ENCODE peak calls at places on chromosomes 13 and 19, in five cellular contexts. One of them, this sample, is unnamed.

GRCh38 chr19:35112995-35113693 is 2.5 kb upstream of the FXYD3 start:
- DNase-seq in stimulated activated effector memory CD8-positive, alpha-beta T cell treated with anti-CD3 and anti-CD28 coated beads, Interleukin-12 subunit alpha, Interleukin-12 subunit beta, amount 100 ng/mL, for 72 hours: no peak
- DNase-seq in psoas muscle: no peak
- DNase-seq in RCC 7860: no peak
- DNase-seq in CD4-positive, alpha-beta T cell: no peak
- DNase-seq in this sample: no peak

GRCh38 chr19:3142292-3142670 is 6.4 kb downstream of the GNA15 start:
- DNase-seq in CD4-positive, alpha-beta T cell: no peak
- DNase-seq in stimulated activated effector memory CD8-positive, alpha-beta T cell treated with anti-CD3 and anti-CD28 coated beads, Interleukin-12 subunit alpha, Interleukin-12 subunit beta, amount 100 ng/mL, for 72 hours: no peak
- DNase-seq in psoas muscle: no peak
- DNase-seq in RCC 7860: peak
- DNase-seq in this sample: no peak

GRCh38 chr19:57648336-57649003 is 15.5 kb downstream of the ZNF211 start:
- DNase-seq in CD4-positive, alpha-beta T cell: no peak
- DNase-seq in psoas muscle: no peak
- DNase-seq in stimulated activated effector memory CD8-positive, alpha-beta T cell treated with anti-CD3 and anti-CD28 coated beads, Interleukin-12 subunit alpha, Interleukin-12 subunit beta, amount 100 ng/mL, for 72 hours: no peak
- DNase-seq in RCC 7860: no peak
- DNase-seq in this sample: no peak

GRCh38 chr19:45098521-45099464 is 5.8 kb downstream of the PPP1R37 start:
- DNase-seq in RCC 7860: no peak
- DNase-seq in stimulated activated effector memory CD8-positive, alpha-beta T cell treated with anti-CD3 and anti-CD28 coated beads, Interleukin-12 subunit alpha, Interleukin-12 subunit beta, amount 100 ng/mL, for 72 hours: no peak
- DNase-seq in psoas muscle: peak
- DNase-seq in CD4-positive, alpha-beta T cell: no peak
- DNase-seq in this sample: no peak

GRCh38 chr13:33859691-33860303 is 41.8 kb downstream of the RFC3 start:
- DNase-seq in CD4-positive, alpha-beta T cell: no peak
- DNase-seq in RCC 7860: no peak
- DNase-seq in stimulated activated effector memory CD8-positive, alpha-beta T cell treated with anti-CD3 and anti-CD28 coated beads, Interleukin-12 subunit alpha, Interleukin-12 subunit beta, amount 100 ng/mL, for 72 hours: no peak
- DNase-seq in psoas muscle: no peak
- DNase-seq in this sample: no peak

GRCh38 chr13:47549219-47549752 is 451.8 kb downstream of the SUCLA2 start:
- DNase-seq in CD4-positive, alpha-beta T cell: no peak
- DNase-seq in psoas muscle: no peak
- DNase-seq in RCC 7860: no peak
- DNase-seq in stimulated activated effector memory CD8-positive, alpha-beta T cell treated with anti-CD3 and anti-CD28 coated beads, Interleukin-12 subunit alpha, Interleukin-12 subunit beta, amount 100 ng/mL, for 72 hours: no peak
- DNase-seq in this sample: no peak

GRCh38 chr13:95982144-95982543 is 71.1 kb downstream of the UGGT2 start:
- DNase-seq in RCC 7860: no peak
- DNase-seq in CD4-positive, alpha-beta T cell: no peak
- DNase-seq in psoas muscle: no peak
- DNase-seq in stimulated activated effector memory CD8-positive, alpha-beta T cell treated with anti-CD3 and anti-CD28 coated beads, Interleukin-12 subunit alpha, Interleukin-12 subunit beta, amount 100 ng/mL, for 72 hours: no peak
- DNase-seq in this sample: no peak

GRCh38 chr13:112933649-112934048 is 35.4 kb upstream of the MCF2L start:
- DNase-seq in psoas muscle: no peak
- DNase-seq in stimulated activated effector memory CD8-positive, alpha-beta T cell treated with anti-CD3 and anti-CD28 coated beads, Interleukin-12 subunit alpha, Interleukin-12 subunit beta, amount 100 ng/mL, for 72 hours: no peak
- DNase-seq in CD4-positive, alpha-beta T cell: no peak
- DNase-seq in RCC 7860: no peak
- DNase-seq in this sample: no peak

GRCh38 chr19:51602189-51602854 is 27.9 kb downstream of the SIGLEC5 start:
- DNase-seq in CD4-positive, alpha-beta T cell: no peak
- DNase-seq in RCC 7860: no peak
- DNase-seq in psoas muscle: no peak
- DNase-seq in stimulated activated effector memory CD8-positive, alpha-beta T cell treated with anti-CD3 and anti-CD28 coated beads, Interleukin-12 subunit alpha, Interleukin-12 subunit beta, amount 100 ng/mL, for 72 hours: no peak
- DNase-seq in this sample: no peak

GRCh38 chr13:25490236-25490635 is 118.5 kb downstream of the ATP8A2 start:
- DNase-seq in psoas muscle: no peak
- DNase-seq in RCC 7860: no peak
- DNase-seq in stimulated activated effector memory CD8-positive, alpha-beta T cell treated with anti-CD3 and anti-CD28 coated beads, Interleukin-12 subunit alpha, Interleukin-12 subunit beta, amount 100 ng/mL, for 72 hours: no peak
- DNase-seq in CD4-positive, alpha-beta T cell: no peak
- DNase-seq in this sample: no peak

GRCh38 chr19:33678796-33679195 is 57.0 kb downstream of the CHST8 start:
- DNase-seq in stimulated activated effector memory CD8-positive, alpha-beta T cell treated with anti-CD3 and anti-CD28 coated beads, Interleukin-12 subunit alpha, Interleukin-12 subunit beta, amount 100 ng/mL, for 72 hours: no peak
- DNase-seq in RCC 7860: no peak
- DNase-seq in psoas muscle: no peak
- DNase-seq in CD4-positive, alpha-beta T cell: no peak
- DNase-seq in this sample: no peak

GRCh38 chr19:32902448-32902847 is 32.9 kb upstream of the SLC7A9 start:
- DNase-seq in CD4-positive, alpha-beta T cell: no peak
- DNase-seq in stimulated activated effector memory CD8-positive, alpha-beta T cell treated with anti-CD3 and anti-CD28 coated beads, Interleukin-12 subunit alpha, Interleukin-12 subunit beta, amount 100 ng/mL, for 72 hours: no peak
- DNase-seq in psoas muscle: no peak
- DNase-seq in RCC 7860: no peak
- DNase-seq in this sample: no peak

GRCh38 chr19:14676762-14677161 is 2.1 kb upstream of the ADGRE3 start:
- DNase-seq in stimulated activated effector memory CD8-positive, alpha-beta T cell treated with anti-CD3 and anti-CD28 coated beads, Interleukin-12 subunit alpha, Interleukin-12 subunit beta, amount 100 ng/mL, for 72 hours: no peak
- DNase-seq in CD4-positive, alpha-beta T cell: no peak
- DNase-seq in RCC 7860: no peak
- DNase-seq in psoas muscle: no peak
- DNase-seq in this sample: no peak

GRCh38 chr13:30196025-30196424 is 111.3 kb downstream of the KATNAL1 start:
- DNase-seq in CD4-positive, alpha-beta T cell: no peak
- DNase-seq in RCC 7860: no peak
- DNase-seq in stimulated activated effector memory CD8-positive, alpha-beta T cell treated with anti-CD3 and anti-CD28 coated beads, Interleukin-12 subunit alpha, Interleukin-12 subunit beta, amount 100 ng/mL, for 72 hours: no peak
- DNase-seq in psoas muscle: no peak
- DNase-seq in this sample: no peak

GRCh38 chr19:55297267-55297666 is 13.5 kb downstream of the BRSK1 start:
- DNase-seq in CD4-positive, alpha-beta T cell: no peak
- DNase-seq in stimulated activated effector memory CD8-positive, alpha-beta T cell treated with anti-CD3 and anti-CD28 coated beads, Interleukin-12 subunit alpha, Interleukin-12 subunit beta, amount 100 ng/mL, for 72 hours: no peak
- DNase-seq in RCC 7860: no peak
- DNase-seq in psoas muscle: no peak
- DNase-seq in this sample: no peak

GRCh38 chr13:21478881-21479808 is 20.0 kb upstream of the ZDHHC20 start:
- DNase-seq in CD4-positive, alpha-beta T cell: peak
- DNase-seq in psoas muscle: no peak
- DNase-seq in stimulated activated effector memory CD8-positive, alpha-beta T cell treated with anti-CD3 and anti-CD28 coated beads, Interleukin-12 subunit alpha, Interleukin-12 subunit beta, amount 100 ng/mL, for 72 hours: no peak
- DNase-seq in RCC 7860: peak
- DNase-seq in this sample: no peak

GRCh38 chr19:45079063-45079910 is at the start of gene GEMIN7:
- DNase-seq in CD4-positive, alpha-beta T cell: peak
- DNase-seq in RCC 7860: peak
- DNase-seq in stimulated activated effector memory CD8-positive, alpha-beta T cell treated with anti-CD3 and anti-CD28 coated beads, Interleukin-12 subunit alpha, Interleukin-12 subunit beta, amount 100 ng/mL, for 72 hours: peak
- DNase-seq in psoas muscle: peak
- DNase-seq in this sample: peak

GRCh38 chr19:45477713-45478453 is 10.1 kb downstream of the FOSB start:
- DNase-seq in psoas muscle: no peak
- DNase-seq in RCC 7860: no peak
- DNase-seq in CD4-positive, alpha-beta T cell: no peak
- DNase-seq in stimulated activated effector memory CD8-positive, alpha-beta T cell treated with anti-CD3 and anti-CD28 coated beads, Interleukin-12 subunit alpha, Interleukin-12 subunit beta, amount 100 ng/mL, for 72 hours: peak
- DNase-seq in this sample: no peak

GRCh38 chr13:95603887-95604533 is 40.5 kb downstream of the DZIP1 start:
- DNase-seq in stimulated activated effector memory CD8-positive, alpha-beta T cell treated with anti-CD3 and anti-CD28 coated beads, Interleukin-12 subunit alpha, Interleukin-12 subunit beta, amount 100 ng/mL, for 72 hours: no peak
- DNase-seq in psoas muscle: no peak
- DNase-seq in RCC 7860: peak
- DNase-seq in CD4-positive, alpha-beta T cell: no peak
- DNase-seq in this sample: no peak

GRCh38 chr19:2587001-2587719 is 111.2 kb downstream of the GADD45B start:
- DNase-seq in stimulated activated effector memory CD8-positive, alpha-beta T cell treated with anti-CD3 and anti-CD28 coated beads, Interleukin-12 subunit alpha, Interleukin-12 subunit beta, amount 100 ng/mL, for 72 hours: no peak
- DNase-seq in CD4-positive, alpha-beta T cell: no peak
- DNase-seq in psoas muscle: no peak
- DNase-seq in RCC 7860: no peak
- DNase-seq in this sample: no peak

GRCh38 chr19:17829855-17830566 is 8.7 kb upstream of the INSL3 start:
- DNase-seq in RCC 7860: no peak
- DNase-seq in stimulated activated effector memory CD8-positive, alpha-beta T cell treated with anti-CD3 and anti-CD28 coated beads, Interleukin-12 subunit alpha, Interleukin-12 subunit beta, amount 100 ng/mL, for 72 hours: no peak
- DNase-seq in CD4-positive, alpha-beta T cell: no peak
- DNase-seq in psoas muscle: no peak
- DNase-seq in this sample: no peak